ENCODE peak calls at places on chromosomes 13 and 19, in four cellular contexts. One of them, this sample, is unnamed.

GRCh38 chr13:24148414-24149305 is 11.9 kb upstream of the SPATA13 start:
- DNase-seq in T-helper 1 cell: no peak
- DNase-seq in bronchial epithelial cell: peak; percentile 99
- DNase-seq in NCI-H2081 treated with DMSO at 0.1 percent for 48 hours: no peak
- DNase-seq in this sample: no peak

GRCh38 chr13:25881136-25881926 is 170.5 kb downstream of the SHISA2 start:
- DNase-seq in NCI-H2081 treated with DMSO at 0.1 percent for 48 hours: no peak
- DNase-seq in T-helper 1 cell: no peak
- DNase-seq in bronchial epithelial cell: no peak
- DNase-seq in this sample: no peak

GRCh38 chr19:17385878-17386611 is 8.0 kb downstream of the CCDC194 start:
- DNase-seq in NCI-H2081 treated with DMSO at 0.1 percent for 48 hours: no peak
- DNase-seq in bronchial epithelial cell: peak; percentile 14
- DNase-seq in T-helper 1 cell: peak; percentile 46
- DNase-seq in this sample: peak; percentile 65

GRCh38 chr19:3431760-3432397 is 48.4 kb downstream of the SMIM24 start:
- DNase-seq in NCI-H2081 treated with DMSO at 0.1 percent for 48 hours: no peak
- DNase-seq in T-helper 1 cell: no peak
- DNase-seq in bronchial epithelial cell: no peak
- DNase-seq in this sample: no peak

GRCh38 chr13:42891591-42891990 is 100.5 kb downstream of the EPSTI1 start:
- DNase-seq in NCI-H2081 treated with DMSO at 0.1 percent for 48 hours: no peak
- DNase-seq in bronchial epithelial cell: peak; percentile 48
- DNase-seq in T-helper 1 cell: no peak
- DNase-seq in this sample: no peak

GRCh38 chr13:94726425-94726824 is 14.1 kb upstream of the SOX21 start:
- DNase-seq in bronchial epithelial cell: no peak
- DNase-seq in NCI-H2081 treated with DMSO at 0.1 percent for 48 hours: no peak
- DNase-seq in T-helper 1 cell: no peak
- DNase-seq in this sample: no peak

GRCh38 chr19:4208385-4209094 is 20.8 kb upstream of the EBI3 start:
- DNase-seq in T-helper 1 cell: no peak
- DNase-seq in bronchial epithelial cell: peak; percentile 33
- DNase-seq in NCI-H2081 treated with DMSO at 0.1 percent for 48 hours: no peak
- DNase-seq in this sample: no peak

GRCh38 chr13:113981201-113981605 is 7.3 kb upstream of the C13orf46 start:
- DNase-seq in NCI-H2081 treated with DMSO at 0.1 percent for 48 hours: peak; percentile 89
- DNase-seq in bronchial epithelial cell: peak; percentile 47
- DNase-seq in T-helper 1 cell: peak; percentile 13
- DNase-seq in this sample: no peak

GRCh38 chr13:84528408-84529055 is 646.3 kb upstream of the SLITRK1 start:
- DNase-seq in NCI-H2081 treated with DMSO at 0.1 percent for 48 hours: no peak
- DNase-seq in T-helper 1 cell: no peak
- DNase-seq in bronchial epithelial cell: no peak
- DNase-seq in this sample: no peak

GRCh38 chr19:30584121-30584520 is 211.9 kb downstream of the ZNF536 start:
- DNase-seq in NCI-H2081 treated with DMSO at 0.1 percent for 48 hours: no peak
- DNase-seq in bronchial epithelial cell: no peak
- DNase-seq in T-helper 1 cell: no peak
- DNase-seq in this sample: no peak

GRCh38 chr19:29628661-29629385 is 22.7 kb downstream of the POP4 start:
- DNase-seq in T-helper 1 cell: no peak
- DNase-seq in NCI-H2081 treated with DMSO at 0.1 percent for 48 hours: no peak
- DNase-seq in bronchial epithelial cell: no peak
- DNase-seq in this sample: no peak

This sample was measured in GM12892.